ENCODE peak calls at places on chromosomes 2 and 18, in nine cellular contexts. C is NCI-H1048; U is renal cortical epithelial cell; J is effector CD4-positive, alpha-beta T cell; Z is NCI-H1092; K is activated effector memory CD4-positive, alpha-beta T cell treated with anti-CD3 and anti-CD28 coated beads, Interleukin-2, amount 50 U/mL, for 16 hours; V is GM19239; W is cardiac fibroblast; T is RKO. I is an unnamed sample.

GRCh38 chr2:64594563-64594989 is 59.1 kb downstream of the SERTAD2 start:
- DNase-seq in C (no peak), U (peak), J (no peak), Z (no peak), K (no peak), V (no peak), W (no peak), T (peak), I (no peak)

GRCh38 chr18:60556326-60556725 is 183.8 kb upstream of the MC4R start:
- DNase-seq in C (no peak), U (no peak), J (no peak), Z (no peak), K (no peak), V (no peak), W (no peak), T (no peak), I (no peak)

GRCh38 chr2:208101716-208102631 is 22.4 kb downstream of the CRYGD start:
- DNase-seq in C (no peak), U (peak), J (no peak), Z (no peak), K (no peak), V (no peak), W (peak), T (peak), I (no peak)

GRCh38 chr2:64274399-64275173 is 130.4 kb upstream of the PELI1 start:
- DNase-seq in C (no peak), U (peak), J (no peak), Z (no peak), K (no peak), V (no peak), W (no peak), T (no peak), I (no peak)

GRCh38 chr18:28359177-28359576 is 182.2 kb upstream of the CDH2 start:
- DNase-seq in C (no peak), U (peak), J (no peak), Z (peak), K (no peak), V (no peak), W (no peak), T (no peak), I (no peak)

GRCh38 chr2:240566203-240567136 is 1.8 kb upstream of the RNPEPL1 start:
- DNase-seq in C (peak), U (peak), J (peak), Z (peak), K (peak), V (peak), W (peak), T (peak), I (peak)

GRCh38 chr2:145344076-145344724 is 824.3 kb upstream of the ZEB2 start:
- DNase-seq in C (no peak), U (peak), J (no peak), Z (no peak), K (no peak), V (no peak), W (no peak), T (no peak), I (no peak)

GRCh38 chr2:79887747-79888374 is 375.0 kb downstream of the CTNNA2 start:
- DNase-seq in C (peak), U (peak), J (no peak), Z (no peak), K (no peak), V (peak), W (peak), T (peak), I (no peak)

GRCh38 chr2:227853765-227854271 is 17.6 kb upstream of the DAW1 start:
- DNase-seq in C (no peak), U (peak), J (no peak), Z (no peak), K (no peak), V (no peak), W (peak), T (no peak), I (no peak)

GRCh38 chr2:12606472-12607000 is 110.2 kb upstream of the TRIB2 start:
- DNase-seq in C (no peak), U (peak), J (no peak), Z (no peak), K (no peak), V (no peak), W (peak), T (no peak), I (no peak)

GRCh38 chr2:18398833-18399232 is 161.6 kb downstream of the RDH14 start:
- DNase-seq in C (no peak), U (no peak), J (no peak), Z (no peak), K (no peak), V (no peak), W (peak), T (no peak), I (peak)

GRCh38 chr2:44759823-44760222 is 181.7 kb upstream of the SIX3 start:
- DNase-seq in C (no peak), U (no peak), J (no peak), Z (no peak), K (no peak), V (no peak), W (peak), T (no peak), I (no peak)

GRCh38 chr18:63111549-63112402 is 207.8 kb downstream of the BCL2 start:
- DNase-seq in C (no peak), U (no peak), J (no peak), Z (no peak), K (no peak), V (no peak), W (no peak), T (no peak), I (no peak)

GRCh38 chr2:196951973-196952372 is 25.5 kb upstream of the PGAP1 start:
- DNase-seq in C (no peak), U (no peak), J (no peak), Z (no peak), K (no peak), V (no peak), W (no peak), T (no peak), I (no peak)

GRCh38 chr18:36766836-36767235 is 62.0 kb downstream of the TPGS2 start:
- DNase-seq in C (no peak), U (no peak), J (no peak), Z (no peak), K (no peak), V (no peak), W (no peak), T (no peak), I (no peak)

GRCh38 chr2:231701456-231702373 is 6.6 kb upstream of the PTMA start:
- DNase-seq in C (no peak), U (peak), J (no peak), Z (no peak), K (no peak), V (no peak), W (peak), T (no peak), I (peak)